ENCODE peak calls at places on chromosomes 13 and 19, in seven cellular contexts. Z, Q, V, P, J, G and D are unnamed samples.
A peak's percentile ranks its signal among the peaks of the same experiment; 100 is the strongest.

GRCh38 chr13:114106991-114107685 is 25.3 kb downstream of the RASA3 start:
- DNase-seq in Z (no peak), J (no peak), Q (no peak), G (no peak), V (no peak), P (peak; percentile 20), D (no peak)

GRCh38 chr19:38543807-38544568 is 73.8 kb downstream of the MAP4K1 start:
- DNase-seq in J (peak; percentile 5), Q (peak; percentile 27), P (peak; percentile 85), V (peak; percentile 72), Z (peak; percentile 32), G (no peak), D (no peak)

GRCh38 chr13:43916828-43917227 is 37.1 kb downstream of the LACC1 start:
- DNase-seq in P (no peak), Z (no peak), J (no peak), Q (no peak), V (no peak), G (no peak), D (no peak)

GRCh38 chr13:81395368-81395767 is 1054.4 kb upstream of the SPRY2 start:
- DNase-seq in V (peak; percentile 79), P (no peak), Z (no peak), G (no peak), J (no peak), Q (no peak), D (peak; percentile 45)

GRCh38 chr19:35555301-35556005 is 8.0 kb downstream of the ATP4A start:
- DNase-seq in J (no peak), V (peak; percentile 84), Z (no peak), G (no peak), Q (no peak), P (no peak), D (no peak)

GRCh38 chr13:23321534-23322241 is 111.8 kb downstream of the SACS start:
- DNase-seq in G (no peak), V (no peak), Q (peak; percentile 63), P (peak; percentile 77), Z (peak; percentile 38), J (peak; percentile 87), D (no peak)

GRCh38 chr19:47719047-47719885 is 6.0 kb downstream of the EHD2 start:
- DNase-seq in G (no peak), Z (peak; percentile 91), V (no peak), J (peak; percentile 84), Q (peak; percentile 36), P (peak; percentile 90), D (peak; percentile 74)

GRCh38 chr13:100534911-100535310 is 53.7 kb downstream of the GGACT start:
- DNase-seq in G (no peak), J (no peak), Z (no peak), V (no peak), Q (no peak), P (no peak), D (no peak)

GRCh38 chr19:2949939-2950285 is 5.1 kb upstream of the ZNF77 start:
- DNase-seq in Z (no peak), Q (no peak), P (no peak), V (peak; percentile 65), G (no peak), J (no peak), D (no peak)

GRCh38 chr13:111210488-111210887 is 95.4 kb downstream of the ARHGEF7 start:
- DNase-seq in Z (peak; percentile 48), P (no peak), Q (no peak), G (no peak), V (no peak), J (no peak), D (no peak)

GRCh38 chr19:23916991-23917390 is 2.3 kb downstream of the ZNF726 start:
- DNase-seq in J (no peak), Z (no peak), Q (no peak), V (no peak), P (no peak), G (no peak), D (no peak)

GRCh38 chr13:30376426-30377311 is 45.6 kb upstream of the UBE2L5 start:
- DNase-seq in J (no peak), V (peak; percentile 47), Q (no peak), Z (no peak), G (no peak), P (no peak), D (no peak)

GRCh38 chr19:2478756-2479555 is 3.0 kb downstream of the GADD45B start:
- DNase-seq in P (peak; percentile 83), Q (peak; percentile 59), V (peak; percentile 89), G (no peak), J (no peak), Z (peak; percentile 84), D (no peak)

GRCh38 chr19:47413941-47414340 is 5.4 kb downstream of the MEIS3 start:
- DNase-seq in V (no peak), J (no peak), P (no peak), Q (no peak), G (no peak), Z (no peak), D (no peak)

GRCh38 chr13:91132786-91133185 is 214.7 kb upstream of the MIR17HG start:
- DNase-seq in Q (no peak), J (peak; percentile 49), Z (peak; percentile 16), V (no peak), P (no peak), G (no peak), D (no peak)

GRCh38 chr13:113567681-113568080 is 16.9 kb upstream of the TFDP1 start:
- DNase-seq in V (no peak), Z (no peak), P (no peak), G (no peak), J (no peak), Q (no peak), D (no peak)

GRCh38 chr19:47427241-47428176 is 8.2 kb upstream of the MEIS3 start:
- DNase-seq in G (peak; percentile 84), Z (peak; percentile 40), Q (no peak), P (no peak), V (peak; percentile 92), J (no peak), D (peak; percentile 87)

GRCh38 chr13:51844862-51845573 is at the start of gene TMEM272:
- DNase-seq in G (peak; percentile 73), Z (peak; percentile 42), V (peak; percentile 81), J (no peak), Q (no peak), P (peak; percentile 40), D (peak; percentile 80)

GRCh38 chr13:112134150-112135075 is 67.5 kb downstream of the SOX1 start:
- DNase-seq in P (no peak), V (no peak), Z (no peak), Q (no peak), J (no peak), G (no peak), D (no peak)

GRCh38 chr13:109162248-109163051 is 533.0 kb downstream of the MYO16 start:
- DNase-seq in Q (no peak), P (no peak), J (no peak), G (no peak), V (no peak), Z (no peak), D (no peak)

GRCh38 chr13:80361883-80362327 is 21.0 kb upstream of the SPRY2 start:
- DNase-seq in J (no peak), V (peak; percentile 60), Z (no peak), P (no peak), Q (no peak), G (no peak), D (no peak)

GRCh38 chr19:18871543-18871942 is 24.4 kb downstream of the CERS1 start:
- DNase-seq in J (no peak), Q (no peak), G (no peak), P (no peak), Z (no peak), V (no peak), D (no peak)

GRCh38 chr13:25732146-25732865 is 319.5 kb downstream of the SHISA2 start:
- DNase-seq in V (no peak), P (no peak), Z (no peak), G (no peak), J (no peak), Q (no peak), D (no peak)

GRCh38 chr19:50829801-50830200 is 3.6 kb downstream of the KLK15 start:
- DNase-seq in G (no peak), J (no peak), P (no peak), V (no peak), Q (no peak), Z (no peak), D (no peak)

GRCh38 chr13:94617389-94618000 is 15.8 kb downstream of the GPR180 start:
- DNase-seq in Q (no peak), V (peak; percentile 35), J (no peak), G (no peak), Z (no peak), P (no peak), D (no peak)

GRCh38 chr13:98577823-98578285 is 947 bp upstream of the STK24 start:
- DNase-seq in G (no peak), P (no peak), Z (no peak), V (no peak), Q (no peak), J (no peak), D (peak; percentile 25)

GRCh38 chr19:13747098-13747453 is 17.2 kb upstream of the MRI1 start:
- DNase-seq in P (no peak), Q (no peak), J (no peak), G (no peak), V (no peak), Z (no peak), D (no peak)
- TF ChIP-seq CTCF in P (no peak), Q (no peak), J (no peak), G (no peak), V (no peak), Z (no peak), D (no peak)

GRCh38 chr19:9306443-9306842 is 3.2 kb downstream of the ZNF699 start:
- DNase-seq in Q (no peak), J (peak; percentile 47), G (no peak), Z (no peak), P (no peak), V (no peak), D (no peak)
- TF ChIP-seq CTCF in Q (no peak), J (no peak), G (no peak), Z (no peak), P (no peak), V (no peak), D (no peak)

GRCh38 chr19:17079710-17080440 is 4.3 kb downstream of the MYO9B start:
- DNase-seq in V (no peak), P (peak; percentile 82), Q (peak; percentile 82), Z (peak; percentile 61), G (no peak), J (peak; percentile 92), D (peak; percentile 50)
- TF ChIP-seq CTCF in V (no peak), P (peak; percentile 40), Q (peak; percentile 78), Z (peak; percentile 70), G (no peak), J (peak; percentile 79), D (no peak)

GRCh38 chr13:19818223-19818842 is 35.6 kb upstream of the PSPC1 start:
- DNase-seq in G (peak; percentile 70), V (peak; percentile 92), P (peak; percentile 15), J (no peak), Q (no peak), Z (peak; percentile 32), D (peak; percentile 91)
- TF ChIP-seq CTCF in G (peak; percentile 91), V (peak; percentile 90), P (peak; percentile 22), J (peak; percentile 37), Q (no peak), Z (peak; percentile 53), D (peak; percentile 75)